ENCODE peak calls at places on chromosomes 16 and 17, in five cellular contexts. W is substantia nigra, P is WERI-Rb-1, C is heart right ventricle, H is tibial nerve. K is an unnamed sample.

GRCh38 chr16:75550211-75550662 is 5.8 kb downstream of the TMEM231 start:
- DNase-seq in W (no peak), P (peak), C (no peak), H (peak), K (no peak)

GRCh38 chr16:9072806-9073341 is 18.6 kb upstream of the HAPSTR1 start:
- DNase-seq in H (no peak), P (no peak), W (no peak), C (no peak), K (no peak)

GRCh38 chr16:88298882-88299745 is 83.6 kb upstream of the ZNF469 start:
- DNase-seq in P (no peak), C (no peak), W (no peak), H (no peak), K (no peak)

GRCh38 chr16:83356266-83356665 is 451.5 kb upstream of the HSBP1 start:
- DNase-seq in W (no peak), H (peak), P (peak), C (no peak), K (no peak)

GRCh38 chr17:73663614-73664013 is 19.4 kb upstream of the SDK2 start:
- DNase-seq in P (no peak), H (no peak), W (no peak), C (no peak), K (no peak)

GRCh38 chr17:59490259-59490658 is 75.2 kb upstream of the DHX40 start:
- DNase-seq in H (no peak), C (no peak), W (no peak), P (no peak), K (no peak)

GRCh38 chr16:8678068-8678927 is 3.9 kb downstream of the ABAT start:
- DNase-seq in C (no peak), P (no peak), W (no peak), H (no peak), K (no peak)

GRCh38 chr17:75059369-75060345 is 12.6 kb downstream of the KCTD2 start:
- DNase-seq in H (peak), C (no peak), P (peak), W (no peak), K (no peak)

GRCh38 chr16:57472665-57473060 is 10.2 kb downstream of the POLR2C start:
- DNase-seq in W (no peak), C (no peak), P (no peak), H (no peak), K (no peak)

GRCh38 chr16:55403464-55403863 is 75.5 kb upstream of the MMP2 start:
- DNase-seq in P (no peak), W (no peak), C (no peak), H (no peak), K (no peak)

GRCh38 chr16:75108792-75109731 is 7.5 kb downstream of the LDHD start:
- DNase-seq in H (peak), W (peak), P (no peak), C (peak), K (peak)

GRCh38 chr16:3183445-3184139 is 4.4 kb upstream of the OR1F1 start:
- DNase-seq in P (no peak), C (no peak), W (no peak), H (no peak), K (no peak)

GRCh38 chr16:17949713-17950112 is 386.8 kb downstream of the NPIPA8 start:
- DNase-seq in C (no peak), P (no peak), H (no peak), W (no peak), K (no peak)

GRCh38 chr16:17843905-17844304 is 373.1 kb upstream of the XYLT1 start:
- DNase-seq in P (no peak), H (no peak), W (no peak), C (no peak), K (no peak)

GRCh38 chr17:45046536-45047125 is 4.8 kb downstream of the DCAKD start:
- DNase-seq in W (no peak), H (no peak), P (no peak), C (no peak), K (no peak)

GRCh38 chr17:32496348-32497078 is 9.7 kb downstream of the CDK5R1 start:
- DNase-seq in H (no peak), W (no peak), C (no peak), P (no peak), K (no peak)

GRCh38 chr17:7883781-7884386 is 4.7 kb upstream of the CHD3 start:
- DNase-seq in C (no peak), H (no peak), W (no peak), P (no peak), K (no peak)

GRCh38 chr16:85419503-85420408 is 193.4 kb upstream of the GSE1 start:
- DNase-seq in P (no peak), H (no peak), W (no peak), C (no peak), K (no peak)

GRCh38 chr16:86220552-86220951 is 289.8 kb upstream of the FOXF1 start:
- DNase-seq in W (no peak), C (no peak), P (no peak), H (no peak), K (no peak)

GRCh38 chr16:71895679-71896385 is 501 bp downstream of the IST1 start:
- DNase-seq in H (peak), C (peak), W (no peak), P (no peak), K (no peak)

GRCh38 chr16:49012961-49013726 is 268.5 kb downstream of the CBLN1 start:
- DNase-seq in C (peak), W (no peak), H (no peak), P (no peak), K (no peak)

GRCh38 chr16:54242199-54242598 is 44.4 kb downstream of the IRX3 start:
- DNase-seq in W (no peak), P (no peak), H (no peak), C (no peak), K (peak)

DNA sequence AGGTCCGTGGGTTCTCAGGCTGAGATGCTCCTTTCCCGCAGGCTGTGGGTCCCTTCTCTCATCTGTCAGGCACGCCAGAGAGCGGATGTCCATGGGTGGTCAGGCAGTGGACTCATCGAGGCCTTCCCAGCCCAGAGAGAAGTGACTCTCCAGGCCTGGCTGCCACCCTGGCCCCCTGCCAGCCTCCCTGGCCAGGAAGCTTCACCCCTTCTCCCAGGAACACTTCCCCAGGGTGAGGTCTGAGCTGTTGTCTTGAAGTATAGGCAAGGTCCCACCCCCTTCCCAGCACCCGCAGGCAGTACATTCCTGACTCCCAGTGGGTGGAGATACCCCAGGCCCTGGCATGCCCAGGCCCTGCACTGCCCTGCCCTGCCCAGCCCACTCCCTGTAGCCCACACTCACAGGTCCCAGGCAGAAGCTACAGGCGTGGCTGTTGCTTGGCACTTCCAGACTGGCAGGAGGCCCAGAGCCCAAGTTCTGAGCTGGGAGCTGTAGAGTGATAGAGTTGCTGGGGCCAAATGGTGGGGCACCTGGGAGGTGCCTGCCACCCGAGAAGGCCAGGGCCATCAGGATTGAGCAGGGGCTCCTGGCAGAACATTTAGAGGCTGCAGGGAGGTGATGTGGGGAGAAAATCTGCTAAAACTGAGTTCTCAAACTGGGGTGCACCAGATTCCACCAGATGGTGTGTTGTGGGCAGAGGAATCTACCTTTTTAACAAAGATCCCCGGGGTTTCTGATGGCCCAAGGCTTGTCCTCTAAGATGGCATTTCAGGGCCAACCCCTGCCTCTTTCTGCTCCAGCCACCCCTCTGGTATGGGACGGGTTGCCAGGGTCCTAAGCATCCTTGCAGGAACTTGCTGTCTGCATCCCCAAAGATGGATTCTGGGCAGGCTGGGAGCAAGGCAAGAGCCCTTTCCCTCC is 6.7 kb downstream of the ITGA3 start:
- DNase-seq in C (peak), W (no peak), H (no peak), P (no peak), K (peak)
- H3K27ac ChIP-seq in C (peak), W (no peak), H (peak), P (no peak), K (peak)

DNA sequence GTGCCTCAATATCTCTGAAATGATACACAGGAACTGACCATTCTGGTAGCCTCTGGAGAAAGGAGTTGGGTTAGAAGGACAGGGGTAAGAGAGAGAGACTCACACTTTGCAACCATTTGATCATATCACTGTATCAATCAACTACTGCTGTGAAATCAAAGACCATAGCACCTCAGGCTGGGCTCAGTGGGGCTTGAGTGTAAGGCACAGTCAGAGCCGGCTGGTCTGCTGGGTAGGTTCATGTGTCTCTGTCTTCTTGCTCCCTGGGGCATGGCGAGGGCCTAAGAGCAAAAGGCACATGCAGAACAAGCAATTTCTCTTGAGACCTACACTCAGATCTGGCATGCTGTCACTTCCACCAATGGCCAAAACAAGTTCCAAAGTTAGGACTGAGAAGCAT is 46.7 kb upstream of the C16orf82 start:
- DNase-seq in C (no peak), W (no peak), P (no peak), H (no peak), K (no peak)
- H3K27ac ChIP-seq in C (no peak), W (no peak), P (no peak), H (no peak), K (no peak)

DNA sequence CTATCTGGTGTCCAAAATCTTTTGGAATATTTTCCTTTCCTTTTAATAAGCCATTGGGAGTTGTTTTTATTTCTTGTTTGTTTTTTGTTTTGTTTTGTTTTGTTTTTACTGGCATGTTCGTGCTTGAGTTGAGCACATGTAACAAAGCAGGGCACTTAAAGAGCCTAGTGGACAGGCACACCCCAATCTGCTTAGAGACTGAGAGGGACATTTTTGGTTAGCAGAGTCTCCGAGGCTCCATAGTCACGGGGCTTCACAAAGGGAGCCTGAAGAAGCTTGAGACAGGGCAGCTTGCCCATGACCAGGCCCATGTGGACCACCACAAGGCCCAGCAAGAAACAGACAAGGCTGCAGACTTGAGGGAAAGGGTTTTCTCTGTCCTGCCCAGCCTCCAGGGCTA is 116.7 kb downstream of the ANKFN1 start:
- DNase-seq in C (no peak), W (no peak), P (no peak), H (no peak), K (no peak)
- H3K27ac ChIP-seq in C (no peak), W (no peak), P (no peak), H (no peak), K (no peak)

GRCh38 chr16:66391726-66392670 is 25.5 kb downstream of the CDH5 start:
- DNase-seq in C (no peak), H (no peak), P (no peak), W (no peak), K (no peak)
- H3K27ac ChIP-seq in C (no peak), H (no peak), P (no peak), W (no peak), K (no peak)

GRCh38 chr17:49190932-49191331 is 19.4 kb downstream of the GNGT2 start:
- DNase-seq in C (no peak), H (no peak), W (no peak), P (no peak), K (no peak)
- H3K27ac ChIP-seq in C (no peak), H (peak), W (no peak), P (no peak), K (no peak)

GRCh38 chr17:38786372-38786771 is 13.0 kb downstream of the PIP4K2B start:
- DNase-seq in H (no peak), C (no peak), W (no peak), P (no peak), K (no peak)

GRCh38 chr17:38791162-38791561 is 8.2 kb downstream of the PIP4K2B start:
- DNase-seq in W (no peak), C (no peak), H (no peak), P (no peak), K (no peak)

GRCh38 chr17:38783227-38783626 is 16.1 kb downstream of the PIP4K2B start:
- DNase-seq in H (no peak), W (no peak), C (no peak), P (no peak), K (no peak)

GRCh38 chr17:38794221-38794620 is 5.1 kb downstream of the PIP4K2B start:
- DNase-seq in P (no peak), H (no peak), W (no peak), C (no peak), K (no peak)

DNA sequence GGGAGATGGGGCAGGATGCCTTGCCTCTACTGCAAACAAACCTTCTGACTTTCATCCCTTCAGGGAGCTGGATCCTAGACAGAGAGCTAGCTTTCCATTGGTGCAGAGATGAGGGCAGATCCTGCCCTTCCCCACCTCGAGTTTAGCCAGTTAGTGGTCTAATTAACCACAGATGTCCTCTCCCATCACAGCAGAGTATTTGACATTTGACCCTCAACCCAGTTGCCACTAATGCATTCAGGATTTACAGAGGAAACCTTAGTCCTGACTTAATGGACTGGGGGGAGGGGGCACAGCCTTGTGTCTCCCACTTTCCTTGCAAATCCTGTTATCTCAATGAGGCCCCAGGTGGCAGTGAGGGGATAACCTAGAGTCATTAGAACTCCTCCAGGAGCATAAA is 10.2 kb downstream of the PIP4K2B start:
- DNase-seq in C (no peak), H (no peak), W (no peak), P (peak), K (no peak)
- H3K27ac ChIP-seq in C (no peak), H (no peak), W (no peak), P (no peak), K (no peak)

GRCh38 chr17:40552806-40553693 is 12.2 kb downstream of the CCR7 start:
- DNase-seq in H (no peak), P (peak), C (no peak), W (no peak), K (peak)

GRCh38 chr17:40553694-40554534 is 11.4 kb downstream of the CCR7 start:
- DNase-seq in P (peak), W (peak), H (peak), C (peak), K (peak)

GRCh38 chr17:40550608-40551007 is 14.7 kb downstream of the CCR7 start:
- DNase-seq in W (no peak), C (peak), P (peak), H (no peak), K (peak)

GRCh38 chr17:40551091-40551873 is 14.0 kb downstream of the CCR7 start:
- DNase-seq in C (peak), H (peak), W (no peak), P (peak), K (peak)

GRCh38 chr17:40551874-40552768 is 13.2 kb downstream of the CCR7 start:
- DNase-seq in H (peak), C (no peak), P (peak), W (no peak), K (peak)
- H3K27ac ChIP-seq in H (peak), C (peak), P (no peak), W (peak), K (peak)

DNA sequence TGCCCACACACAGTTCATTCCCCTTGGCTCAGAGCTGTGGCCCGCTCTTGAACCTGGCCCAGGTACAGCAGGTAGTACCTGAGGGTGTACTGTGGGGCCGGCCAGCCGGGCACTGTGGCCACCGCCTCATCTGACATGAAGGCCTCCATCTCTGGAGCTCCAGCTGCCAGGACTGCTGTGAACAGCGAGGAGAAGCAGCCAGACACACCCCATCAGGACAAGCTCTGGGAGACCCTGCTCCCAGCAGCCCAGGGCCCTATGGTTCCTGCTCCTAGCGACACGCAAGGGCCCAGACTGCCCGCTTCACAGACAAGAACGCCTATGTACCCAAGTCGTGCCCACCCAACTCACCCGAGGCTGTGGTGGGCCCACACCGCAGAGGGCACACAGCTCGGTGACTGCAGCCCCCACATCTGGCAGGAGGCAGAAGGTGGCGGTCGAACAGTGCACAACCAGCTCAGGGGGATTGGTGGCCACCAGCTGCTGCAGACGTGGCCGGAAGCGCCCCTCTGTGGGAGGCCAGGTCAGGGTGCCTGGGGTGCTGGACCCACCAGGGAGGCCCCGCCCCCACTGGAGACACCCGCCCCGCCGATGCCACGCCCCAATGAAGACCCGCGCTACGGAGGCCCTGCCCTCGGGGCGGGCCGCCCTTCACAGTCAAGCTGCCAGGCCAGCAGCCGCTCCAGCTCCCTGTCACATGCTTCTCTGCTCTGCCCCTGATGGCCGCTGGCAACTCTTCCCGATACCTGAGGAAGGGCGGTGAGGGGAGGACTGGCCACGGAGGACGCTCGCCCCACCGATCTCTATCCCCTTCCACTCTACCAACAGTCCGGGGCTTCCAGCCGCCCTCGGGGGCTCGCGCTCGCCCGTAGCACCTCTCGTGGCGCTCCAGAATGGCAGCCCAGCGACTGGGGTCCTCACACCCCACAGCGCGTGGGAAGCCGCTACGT is 1.1 kb upstream of the STUB1 start:
- DNase-seq in P (peak), H (no peak), W (peak), C (peak), K (peak)
- H3K27ac ChIP-seq in P (peak), H (peak), W (peak), C (peak), K (peak)

DNA sequence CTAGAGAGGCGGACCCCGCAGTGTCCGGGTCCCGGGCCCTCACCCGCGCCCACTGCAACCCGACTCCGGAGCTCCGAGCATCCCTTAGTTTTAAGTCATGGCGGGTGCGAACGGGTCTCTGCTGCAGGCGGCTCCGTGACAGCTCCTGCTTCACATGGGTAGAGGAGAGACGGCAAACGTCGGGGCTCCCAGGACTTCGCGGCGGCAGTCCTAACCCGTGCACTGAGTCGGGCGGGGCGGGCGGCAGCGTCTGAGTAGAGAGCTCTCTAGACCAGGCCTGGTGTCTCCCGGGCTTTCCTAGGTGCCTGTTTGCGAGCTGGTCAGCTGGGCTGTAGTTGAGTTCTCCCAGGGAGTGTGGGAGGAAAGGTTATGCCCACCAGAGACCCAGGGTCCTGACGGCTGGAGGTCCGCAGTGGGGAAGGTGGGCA is 345 bp downstream of the TSC2 start:
- DNase-seq in H (no peak), C (no peak), W (no peak), P (no peak), K (no peak)
- H3K27ac ChIP-seq in H (peak), C (peak), W (peak), P (peak), K (peak)

DNA sequence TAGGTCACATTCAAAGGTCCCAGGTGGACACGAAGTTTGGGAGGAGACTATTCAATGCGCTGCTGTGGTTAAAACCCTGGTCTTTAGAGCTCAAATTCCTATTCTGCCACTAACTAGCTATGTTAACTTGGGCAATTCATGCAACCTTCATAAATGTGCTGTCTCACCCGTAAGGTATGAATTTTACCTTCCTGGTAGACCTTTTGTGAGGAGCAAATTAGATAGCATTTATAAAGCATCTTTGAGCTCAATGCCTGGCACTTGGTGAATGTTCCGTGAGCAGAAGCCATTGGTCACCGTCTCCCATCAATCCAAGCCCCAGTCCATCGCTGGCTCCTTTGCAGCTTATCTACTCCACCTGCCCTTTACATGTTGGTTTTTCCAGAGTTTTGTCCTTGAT is 16.6 kb downstream of the CHD9NB start:
- DNase-seq in P (no peak), H (no peak), C (no peak), W (no peak), K (no peak)
- H3K27ac ChIP-seq in P (no peak), H (no peak), C (no peak), W (no peak), K (no peak)

K was measured in right atrium auricular region.